ENCODE peak calls at places on chromosomes 2 and 18, in eight cellular contexts. C, X, Q, M, Z, F, J and V are unnamed samples.

GRCh38 chr18:57294547-57294946 is 57.8 kb upstream of the ST8SIA3 start:
- DNase-seq in C (no peak), X (no peak), Q (no peak), M (no peak), Z (no peak), F (no peak), J (no peak), V (peak; percentile 4)

GRCh38 chr2:130823171-130823885 is 13.4 kb upstream of the ARHGEF4 start:
- DNase-seq in C (no peak), X (no peak), Q (no peak), M (no peak), Z (no peak), F (no peak), J (no peak), V (no peak)

GRCh38 chr2:110772383-110772755 is 40.0 kb downstream of the ACOXL start:
- DNase-seq in C (no peak), X (no peak), Q (no peak), M (no peak), Z (no peak), F (no peak), J (no peak), V (no peak)

GRCh38 chr18:35580748-35581534 is 599 bp upstream of the GALNT1 start:
- DNase-seq in C (peak; percentile 56), X (peak; percentile 26), Q (peak; percentile 71), M (no peak), Z (peak; percentile 75), F (peak; percentile 71), J (peak; percentile 64), V (no peak)

GRCh38 chr2:216974321-216975302 is 114.7 kb upstream of the TNP1 start:
- DNase-seq in C (no peak), X (no peak), Q (no peak), M (no peak), Z (no peak), F (no peak), J (no peak), V (no peak)

GRCh38 chr2:233365861-233366520 is 11.7 kb downstream of the DGKD start:
- DNase-seq in C (no peak), X (no peak), Q (no peak), M (no peak), Z (no peak), F (no peak), J (no peak), V (no peak)

GRCh38 chr2:12759248-12759647 is 42.5 kb downstream of the TRIB2 start:
- DNase-seq in C (peak; percentile 97), X (no peak), Q (no peak), M (no peak), Z (no peak), F (no peak), J (no peak), V (no peak)

GRCh38 chr18:2971741-2972552 is 41.0 kb downstream of the LPIN2 start:
- DNase-seq in C (no peak), X (peak; percentile 30), Q (peak; percentile 81), M (no peak), Z (no peak), F (peak; percentile 73), J (no peak), V (no peak)

GRCh38 chr2:25541378-25541777 is 132.0 kb downstream of the DTNB start:
- DNase-seq in C (no peak), X (no peak), Q (no peak), M (no peak), Z (no peak), F (no peak), J (no peak), V (no peak)

GRCh38 chr2:163774862-163775261 is 39.1 kb upstream of the FIGN start:
- DNase-seq in C (peak; percentile 97), X (no peak), Q (no peak), M (peak; percentile 19), Z (no peak), F (no peak), J (no peak), V (no peak)

GRCh38 chr2:225103737-225104141 is 61.5 kb upstream of the DOCK10 start:
- DNase-seq in C (peak; percentile 88), X (no peak), Q (no peak), M (no peak), Z (no peak), F (no peak), J (no peak), V (no peak)

GRCh38 chr2:226693521-226693920 is 106.1 kb downstream of the IRS1 start:
- DNase-seq in C (no peak), X (no peak), Q (no peak), M (no peak), Z (no peak), F (peak; percentile 54), J (no peak), V (no peak)

GRCh38 chr2:138502253-138503086 is 900 bp downstream of the SPOPL start:
- DNase-seq in C (peak; percentile 10), X (no peak), Q (no peak), M (no peak), Z (no peak), F (peak; percentile 8), J (peak; percentile 47), V (no peak)

GRCh38 chr2:118186110-118186857 is 98.0 kb downstream of the INSIG2 start:
- DNase-seq in C (peak; percentile 84), X (peak; percentile 66), Q (peak; percentile 90), M (peak; percentile 63), Z (peak; percentile 77), F (peak; percentile 82), J (no peak), V (peak; percentile 74)

DNA sequence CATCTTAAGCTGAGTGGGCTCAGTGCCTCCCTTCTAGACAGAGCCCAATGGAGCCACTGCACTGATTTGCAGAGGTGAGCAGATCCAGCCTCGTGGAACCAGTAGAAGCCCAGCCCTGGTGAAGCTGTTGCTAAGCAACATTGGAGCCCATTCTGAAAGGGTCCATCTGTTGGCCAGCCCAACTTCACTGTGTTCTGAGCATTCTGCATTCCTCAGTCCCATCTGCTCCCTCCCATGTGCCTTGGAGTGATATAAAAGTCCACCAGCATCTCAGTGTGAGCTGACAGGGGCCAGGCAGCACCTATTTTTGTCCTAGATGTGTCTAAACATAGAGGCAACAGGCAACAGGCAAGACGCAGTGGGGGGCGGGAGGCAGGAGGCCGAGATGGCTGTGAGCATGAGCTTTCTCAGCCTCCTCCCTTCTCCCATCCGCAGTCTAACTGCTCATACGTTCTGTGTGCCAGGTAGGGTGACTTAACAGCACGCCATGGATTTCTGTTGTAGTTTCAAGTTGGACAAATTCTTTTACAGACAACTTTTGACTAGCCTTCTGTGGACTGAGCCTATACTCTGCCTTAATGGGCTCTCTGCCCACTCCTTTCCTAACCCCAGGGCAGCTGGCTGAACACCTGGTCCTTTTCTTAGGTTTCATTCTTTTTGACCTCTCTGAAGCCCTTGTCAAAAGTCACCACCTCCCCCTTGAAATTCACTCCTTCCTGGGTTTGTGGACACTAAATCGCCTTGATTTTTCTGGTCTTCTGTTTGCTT is 112.4 kb downstream of the PLB1 start:
- DNase-seq in C (no peak), X (no peak), Q (no peak), M (no peak), Z (no peak), F (no peak), J (no peak), V (no peak)
- H3K27ac ChIP-seq in C (no peak overlapping the region), X (no peak overlapping the region), Q (no peak overlapping the region), M (no peak overlapping the region), Z (no peak overlapping the region), F (no peak overlapping the region), J (no peak overlapping the region), V (no peak overlapping the region)

GRCh38 chr2:147141930-147142329 is 702.9 kb upstream of the ACVR2A start:
- DNase-seq in C (no peak), X (no peak), Q (no peak), M (no peak), Z (no peak), F (no peak), J (no peak), V (no peak)
- H3K4me1 ChIP-seq in C (no peaks in the 10 kb centered on the region), X (no peaks in the 10 kb centered on the region), Q (no peaks in the 10 kb centered on the region), M (no peaks in the 10 kb centered on the region), Z (no peaks in the 10 kb centered on the region), F (no peaks in the 10 kb centered on the region), J (no peaks in the 10 kb centered on the region), V (no peaks in the 10 kb centered on the region)

GRCh38 chr2:8527676-8528075 is 154.2 kb upstream of the ID2 start:
- DNase-seq in C (no peak), X (no peak), Q (no peak), M (no peak), Z (no peak), F (no peak), J (no peak), V (no peak)

GRCh38 chr2:8525236-8525581 is 156.6 kb upstream of the ID2 start:
- DNase-seq in C (no peak), X (no peak), Q (no peak), M (no peak), Z (no peak), F (no peak), J (no peak), V (no peak)

GRCh38 chr2:8527031-8527430 is 154.8 kb upstream of the ID2 start:
- DNase-seq in C (no peak), X (no peak), Q (no peak), M (no peak), Z (no peak), F (no peak), J (no peak), V (no peak)

GRCh38 chr2:8525582-8526402 is 156.1 kb upstream of the ID2 start:
- DNase-seq in C (peak; percentile 63), X (no peak), Q (peak; percentile 96), M (no peak), Z (no peak), F (peak; percentile 83), J (peak; percentile 97), V (no peak)

DNA sequence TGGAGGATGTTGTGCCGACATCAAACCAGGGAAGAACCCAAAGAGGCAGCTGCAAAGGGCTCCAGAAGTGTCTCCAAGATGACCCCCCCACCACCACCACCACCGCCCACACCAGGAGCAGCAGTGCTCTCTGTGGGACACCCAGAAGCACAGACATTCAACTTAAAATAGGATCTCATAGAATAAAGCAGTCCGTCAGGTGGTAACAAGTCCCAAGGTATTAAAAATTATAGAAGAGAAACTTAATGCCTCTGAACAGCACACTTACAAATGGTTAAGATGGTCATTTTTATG is 155.5 kb upstream of the ID2 start:
- DNase-seq in C (no peak), X (no peak), Q (no peak), M (no peak), Z (no peak), F (no peak), J (no peak), V (no peak)
- H3K4me3 ChIP-seq in C (no peak overlapping the region), X (no peak overlapping the region), Q (no peak overlapping the region), M (no peak overlapping the region), Z (no peak overlapping the region), F (no peak overlapping the region), J (no peak overlapping the region), V (no peak overlapping the region)

GRCh38 chr2:240432430-240432819 is 3.0 kb upstream of the GPC1 start:
- DNase-seq in C (no peak), X (no peak), Q (no peak), M (no peak), Z (no peak), F (peak; percentile 0), J (no peak), V (no peak)

GRCh38 chr2:240435457-240435954 is at the start of gene GPC1:
- DNase-seq in C (peak; percentile 75), X (no peak), Q (peak; percentile 80), M (peak; percentile 45), Z (peak; percentile 71), F (peak; percentile 83), J (peak; percentile 76), V (no peak)

GRCh38 chr2:240432820-240433801 is 2.4 kb upstream of the GPC1 start:
- DNase-seq in C (no peak), X (no peak), Q (peak; percentile 42), M (no peak), Z (no peak), F (peak; percentile 1), J (no peak), V (no peak)

GRCh38 chr2:240434728-240435456 is 571 bp upstream of the GPC1 start:
- DNase-seq in C (peak; percentile 88), X (peak; percentile 67), Q (peak; percentile 91), M (peak; percentile 69), Z (peak; percentile 84), F (peak; percentile 96), J (peak; percentile 80), V (peak; percentile 60)

GRCh38 chr2:240433973-240434727 is 1.3 kb upstream of the GPC1 start:
- DNase-seq in C (peak; percentile 97), X (no peak), Q (peak; percentile 47), M (peak; percentile 81), Z (no peak), F (peak; percentile 86), J (peak; percentile 53), V (no peak)
- H3K27ac ChIP-seq in C (peak overlapping the region; percentile 88), X (no peak overlapping the region), Q (no peak overlapping the region), M (peak overlapping the region; percentile 81), Z (no peak overlapping the region), F (no peak overlapping the region), J (no peak overlapping the region), V (no peak overlapping the region)